ENCODE peak calls at places on chromosomes 5 and 9, in six cellular contexts. L, P, D, S, N and G are unnamed samples.

GRCh38 chr9:133513214-133514088 is 11.3 kb downstream of the MYMK start:
- DNase-seq in L (no peak), P (peak; percentile 42), D (no peak), S (peak; percentile 70), N (no peak), G (no peak)

GRCh38 chr5:138408023-138408422 is 30.8 kb upstream of the REEP2 start:
- DNase-seq in L (no peak), P (no peak), D (no peak), S (no peak), N (no peak), G (no peak)

GRCh38 chr5:171310334-171310815 is 1.3 kb downstream of the TLX3 start:
- DNase-seq in L (no peak), P (no peak), D (no peak), S (no peak), N (no peak), G (no peak)

GRCh38 chr5:61624553-61624952 is 292.5 kb downstream of the ZSWIM6 start:
- DNase-seq in L (no peak), P (no peak), D (no peak), S (no peak), N (no peak), G (no peak)

GRCh38 chr5:131114754-131115153 is 50.3 kb downstream of the HINT1 start:
- DNase-seq in L (no peak), P (no peak), D (no peak), S (no peak), N (no peak), G (no peak)

GRCh38 chr9:75360258-75360657 is 271.9 kb downstream of the OSTF1 start:
- DNase-seq in L (no peak), P (no peak), D (no peak), S (no peak), N (no peak), G (no peak)

GRCh38 chr9:78539904-78540303 is 243.0 kb downstream of the PSAT1 start:
- DNase-seq in L (no peak), P (no peak), D (peak; percentile 34), S (peak; percentile 2), N (no peak), G (no peak)

GRCh38 chr9:137156567-137157375 is 13.1 kb downstream of the LRRC26 start:
- DNase-seq in L (peak; percentile 48), P (peak; percentile 56), D (no peak), S (no peak), N (no peak), G (no peak)

GRCh38 chr5:107867266-107867665 is 196.5 kb upstream of the EFNA5 start:
- DNase-seq in L (no peak), P (no peak), D (no peak), S (no peak), N (no peak), G (no peak)

GRCh38 chr9:6243746-6244145 is 28.1 kb downstream of the IL33 start:
- DNase-seq in L (no peak), P (no peak), D (peak; percentile 3), S (no peak), N (no peak), G (no peak)

GRCh38 chr5:124764992-124765611 is 18.7 kb upstream of the ZNF608 start:
- DNase-seq in L (no peak), P (no peak), D (no peak), S (no peak), N (no peak), G (no peak)

GRCh38 chr9:127970401-127971313 is 10.1 kb downstream of the EEIG1 start:
- DNase-seq in L (peak; percentile 64), P (no peak), D (no peak), S (peak; percentile 36), N (no peak), G (no peak)

GRCh38 chr5:98108497-98108896 is 665.0 kb upstream of the RGMB start:
- DNase-seq in L (no peak), P (no peak), D (peak; percentile 19), S (no peak), N (peak; percentile 5), G (no peak)

GRCh38 chr5:34487956-34488355 is 168.2 kb upstream of the RAI14 start:
- DNase-seq in L (no peak), P (no peak), D (no peak), S (no peak), N (no peak), G (no peak)

GRCh38 chr9:131732636-131733340 is 7.1 kb downstream of the RAPGEF1 start:
- DNase-seq in L (no peak), P (no peak), D (no peak), S (no peak), N (peak; percentile 61), G (peak; percentile 81)